ENCODE peak calls at places on chromosomes 11 and 22, in seven cellular contexts. A, D, S, U, I, J and H are unnamed samples.

GRCh38 chr11:126311464-126312291 is 7.8 kb downstream of the DCPS start:
- DNase-seq in A (no peak), D (no peak), S (no peak), U (no peak), I (peak; percentile 85), J (no peak), H (no peak)

GRCh38 chr11:10651579-10652361 is 41.8 kb downstream of the IRAG1 start:
- DNase-seq in A (no peak), D (no peak), S (no peak), U (no peak), I (peak; percentile 38), J (no peak), H (no peak)

GRCh38 chr11:90916706-90917105 is 693.9 kb upstream of the CHORDC1 start:
- DNase-seq in A (no peak), D (no peak), S (no peak), U (no peak), I (no peak), J (no peak), H (no peak)

GRCh38 chr11:68550485-68550817 is 89.9 kb downstream of the PPP6R3 start:
- DNase-seq in A (no peak), D (no peak), S (no peak), U (no peak), I (no peak), J (no peak), H (no peak)

GRCh38 chr11:6911946-6912345 is 8.9 kb upstream of the OR2D3 start:
- DNase-seq in A (no peak), D (no peak), S (peak; percentile 39), U (no peak), I (no peak), J (no peak), H (no peak)

GRCh38 chr22:30056015-30056414 is 24.2 kb upstream of the HORMAD2 start:
- DNase-seq in A (no peak), D (no peak), S (no peak), U (no peak), I (no peak), J (no peak), H (no peak)

GRCh38 chr11:76005746-76006145 is 190.7 kb downstream of the UVRAG start:
- DNase-seq in A (no peak), D (peak; percentile 16), S (peak; percentile 68), U (no peak), I (no peak), J (no peak), H (no peak)

GRCh38 chr22:23215294-23216204 is 35.2 kb downstream of the BCR start:
- DNase-seq in A (no peak), D (no peak), S (peak; percentile 46), U (no peak), I (no peak), J (no peak), H (peak; percentile 36)

GRCh38 chr11:110317516-110317932 is 21.1 kb upstream of the RDX start:
- DNase-seq in A (no peak), D (no peak), S (peak; percentile 51), U (no peak), I (no peak), J (no peak), H (no peak)

DNA sequence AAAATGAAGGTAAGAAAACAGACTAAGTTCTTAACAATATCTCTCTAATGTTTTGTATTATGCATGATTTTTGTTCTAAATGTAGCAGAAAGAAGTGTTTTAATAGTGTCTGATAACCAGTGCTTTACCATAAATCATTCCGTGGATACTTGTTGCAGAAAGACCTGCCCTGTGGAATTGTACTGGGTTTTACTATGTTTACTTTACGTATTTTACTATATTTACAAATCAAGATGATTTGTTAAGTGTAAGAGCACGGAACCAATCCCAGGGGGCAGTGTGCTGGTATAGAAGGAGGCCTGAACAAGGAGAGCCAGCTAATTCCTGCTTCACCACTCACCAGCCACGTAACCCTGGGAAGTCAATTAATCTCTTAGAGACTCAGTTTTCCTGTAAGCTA is 1.4 kb downstream of the HTR3B start:
- DNase-seq in A (no peak), D (peak; percentile 54), S (peak; percentile 93), U (no peak), I (peak; percentile 3), J (peak; percentile 8), H (no peak)
- TF ChIP-seq CTCF in A (peak; percentile 17), D (peak; percentile 14), S (peak; percentile 73), U (peak; percentile 49), I (no peak), J (peak; percentile 36), H (peak; percentile 32)

DNA sequence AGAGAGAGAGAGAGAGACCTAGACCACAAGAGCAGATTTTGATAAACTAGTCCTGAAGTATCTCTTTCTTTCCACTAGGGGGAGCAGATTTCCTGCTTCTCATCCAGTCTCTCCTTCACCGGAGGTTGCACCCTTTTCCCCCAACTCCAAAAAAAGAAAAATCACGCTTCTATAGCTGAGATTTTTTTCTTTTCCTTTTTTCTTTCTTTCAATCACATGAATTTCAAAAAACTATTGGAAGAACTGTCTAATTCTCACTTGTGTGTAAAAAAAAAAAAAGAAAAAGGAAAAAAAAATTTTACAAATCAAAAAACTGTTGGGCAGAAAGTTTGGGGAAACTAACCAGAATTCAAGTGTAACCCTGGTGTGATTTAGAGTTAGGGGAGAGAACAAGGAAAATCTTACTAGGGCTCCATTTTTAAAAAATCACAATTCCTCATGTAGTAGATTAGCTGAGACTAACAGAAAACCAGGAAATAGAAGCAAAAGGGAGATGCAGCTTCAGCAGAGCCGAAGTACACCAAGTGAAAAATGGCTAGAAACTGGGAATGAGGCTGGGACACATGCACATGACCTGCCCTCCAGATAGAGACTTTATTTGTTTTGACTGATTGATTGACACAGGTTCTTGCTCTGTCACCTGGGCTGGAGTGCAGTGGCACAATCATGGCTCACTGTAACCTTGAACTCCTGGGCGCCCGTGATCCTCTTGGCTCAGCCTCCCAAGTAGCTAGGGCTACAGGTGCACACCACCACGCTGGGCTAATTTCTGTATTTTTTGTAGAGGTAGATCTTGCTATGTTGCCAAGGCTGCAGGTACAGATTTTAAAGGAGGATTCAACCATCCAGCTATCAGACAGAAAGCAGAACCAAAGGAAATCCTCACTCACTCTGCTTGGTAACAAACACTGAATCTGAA is 27.1 kb downstream of the SDHD start:
- DNase-seq in A (no peak), D (peak; percentile 64), S (peak; percentile 79), U (no peak), I (peak; percentile 51), J (no peak), H (no peak)
- TF ChIP-seq CTCF in A (peak; percentile 78), D (peak; percentile 63), S (peak; percentile 71), U (peak; percentile 81), I (peak; percentile 70), J (peak; percentile 77), H (peak; percentile 89)

DNA sequence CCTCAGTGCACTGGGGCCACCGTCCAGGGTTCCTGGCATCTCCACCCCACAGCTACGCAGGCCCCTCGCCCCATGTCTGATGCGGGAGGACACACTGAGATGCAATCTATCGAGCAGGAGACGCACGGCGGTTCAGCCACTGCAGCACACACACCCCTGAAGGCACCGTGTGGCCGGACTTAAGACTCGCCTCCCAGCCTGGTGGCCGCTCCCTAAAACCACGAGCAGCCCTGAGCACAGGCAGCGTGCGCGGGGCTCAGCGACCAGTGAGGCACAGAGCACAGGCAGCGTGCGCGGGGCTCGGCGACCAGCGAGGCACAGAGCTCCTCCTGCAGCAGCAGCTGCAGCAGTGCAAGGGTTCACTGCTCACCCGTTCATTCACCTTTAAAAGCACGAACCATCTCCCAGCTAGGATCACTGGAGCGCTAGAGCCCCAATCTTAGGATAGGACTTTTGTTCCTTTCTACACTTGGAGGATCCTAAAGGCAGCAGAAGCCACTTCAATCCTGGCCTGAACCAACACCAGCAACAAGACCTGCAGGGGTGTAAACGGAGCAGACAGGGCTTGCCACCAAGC is 31.4 kb downstream of the TOLLIP start:
- DNase-seq in A (no peak), D (no peak), S (no peak), U (no peak), I (no peak), J (no peak), H (no peak)
- TF ChIP-seq CTCF in A (no peak), D (no peak), S (no peak), U (no peak), I (no peak), J (no peak), H (no peak)

DNA sequence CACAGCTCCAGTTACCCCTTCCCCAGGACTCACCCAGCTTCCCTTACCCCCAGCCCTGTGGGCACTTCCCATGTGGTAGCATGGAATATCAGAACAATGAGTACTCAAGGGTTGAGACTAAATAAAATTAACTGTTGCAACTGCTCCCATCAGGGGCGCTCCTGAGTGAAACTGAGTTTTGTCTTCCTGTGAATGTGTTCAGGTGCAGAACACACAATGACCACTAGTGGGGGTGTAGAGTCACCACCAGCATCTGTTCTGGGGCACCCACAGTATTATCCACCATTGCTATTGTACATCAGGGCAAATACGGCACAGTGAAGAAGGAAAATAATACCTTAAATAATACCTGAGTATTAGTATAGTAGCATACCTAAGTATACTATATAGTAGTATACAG is 689.7 kb downstream of the TBC1D22A start:
- DNase-seq in A (no peak), D (peak; percentile 38), S (peak; percentile 39), U (no peak), I (no peak), J (no peak), H (no peak)
- TF ChIP-seq CTCF in A (peak; percentile 38), D (no peak), S (peak; percentile 71), U (peak; percentile 20), I (peak; percentile 7), J (no peak), H (peak; percentile 16)

GRCh38 chr11:74842967-74843366 is 94.3 kb downstream of the RNF169 start:
- DNase-seq in A (no peak), D (no peak), S (no peak), U (no peak), I (no peak), J (no peak), H (no peak)
- TF ChIP-seq CTCF in A (no peak), D (no peak), S (no peak), U (no peak), I (no peak), J (no peak), H (no peak)

DNA sequence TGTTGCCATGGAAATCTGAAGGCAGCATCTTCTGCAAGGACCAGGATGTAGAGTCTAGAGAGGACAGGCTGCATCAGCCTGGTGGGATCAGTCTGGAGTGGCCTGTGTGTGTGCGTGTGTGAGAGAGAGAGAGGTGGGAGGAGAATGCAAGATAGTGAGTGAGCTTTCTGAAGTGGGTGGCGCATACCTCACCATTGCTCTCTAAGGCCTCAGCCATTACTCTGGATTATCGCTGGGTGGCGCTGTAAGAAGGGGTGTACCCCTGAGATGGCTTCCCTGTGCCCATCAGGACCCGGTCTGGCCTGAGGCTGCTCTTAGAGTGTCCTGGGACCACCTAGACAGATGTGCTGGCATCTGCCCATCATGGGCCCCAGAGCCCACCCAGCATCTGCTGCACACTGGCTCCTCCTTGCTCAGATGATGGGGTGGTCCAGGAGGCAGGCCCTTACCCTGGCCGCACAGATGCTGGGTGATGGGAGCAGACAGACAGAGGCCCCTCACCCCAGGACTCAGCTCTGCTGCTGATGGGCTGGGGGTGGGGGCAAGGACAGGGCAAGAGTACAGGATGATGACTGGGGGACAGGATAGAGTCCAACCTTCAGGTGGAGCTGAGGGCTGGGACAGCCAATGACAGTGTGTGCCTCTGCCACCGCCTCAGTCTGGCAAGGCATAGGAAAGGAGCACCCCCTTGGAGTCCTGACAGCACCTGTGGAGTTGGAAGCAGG is 25.7 kb upstream of the TUB start:
- DNase-seq in A (no peak), D (no peak), S (no peak), U (no peak), I (no peak), J (no peak), H (peak; percentile 57)
- TF ChIP-seq CTCF in A (no peak), D (no peak), S (peak; percentile 47), U (peak; percentile 25), I (peak; percentile 26), J (peak; percentile 31), H (peak; percentile 46)

GRCh38 chr11:64543818-64544217 is 47.2 kb upstream of the SLC22A12 start:
- DNase-seq in A (no peak), D (no peak), S (no peak), U (no peak), I (no peak), J (no peak), H (no peak)
- TF ChIP-seq CTCF in A (no peak), D (no peak), S (no peak), U (no peak), I (no peak), J (no peak), H (no peak)